ENCODE peak calls at places on chromosomes 1 and 21, in nine cellular contexts. One of them, this sample, is unnamed.

GRCh38 chr21:34885636-34886553 is 163.2 kb downstream of the RUNX1 start:
- DNase-seq in stimulated activated CD4-positive, alpha-beta T cell treated with anti-CD3 and anti-CD28 coated beads, Interleukin-1b, Interleukin-23, amount 100 ng/mL, for 4 hours: no peak
- DNase-seq in activated gamma-delta T cell: no peak
- DNase-seq in activated CD4-positive, alpha-beta T cell treated with anti-CD3 and anti-CD28 coated beads, Interleukin-2, amount 10 ng/mL, durations not matched to agents 7 days and 5 days: peak; percentile 21
- DNase-seq in sciatic nerve: no peak
- DNase-seq in T follicular helper cell: no peak
- DNase-seq in IMR-90: no peak
- DNase-seq in immature natural killer cell: peak; percentile 25
- DNase-seq in activated T-cell treated with anti-CD3 and anti-CD28 coated beads for 24 hours: no peak
- DNase-seq in this sample: no peak

GRCh38 chr1:234608720-234609527 is 1.1 kb downstream of the IRF2BP2 start:
- DNase-seq in stimulated activated CD4-positive, alpha-beta T cell treated with anti-CD3 and anti-CD28 coated beads, Interleukin-1b, Interleukin-23, amount 100 ng/mL, for 4 hours: peak; percentile 58
- DNase-seq in activated gamma-delta T cell: peak; percentile 70
- DNase-seq in activated CD4-positive, alpha-beta T cell treated with anti-CD3 and anti-CD28 coated beads, Interleukin-2, amount 10 ng/mL, durations not matched to agents 7 days and 5 days: peak; percentile 68
- DNase-seq in sciatic nerve: peak; percentile 72
- DNase-seq in T follicular helper cell: peak; percentile 67
- DNase-seq in IMR-90: no peak
- DNase-seq in immature natural killer cell: peak; percentile 74
- DNase-seq in activated T-cell treated with anti-CD3 and anti-CD28 coated beads for 24 hours: peak; percentile 61
- DNase-seq in this sample: peak; percentile 75

GRCh38 chr1:14314032-14314431 is 284.5 kb upstream of the KAZN start:
- DNase-seq in stimulated activated CD4-positive, alpha-beta T cell treated with anti-CD3 and anti-CD28 coated beads, Interleukin-1b, Interleukin-23, amount 100 ng/mL, for 4 hours: no peak
- DNase-seq in activated gamma-delta T cell: no peak
- DNase-seq in activated CD4-positive, alpha-beta T cell treated with anti-CD3 and anti-CD28 coated beads, Interleukin-2, amount 10 ng/mL, durations not matched to agents 7 days and 5 days: no peak
- DNase-seq in sciatic nerve: no peak
- DNase-seq in T follicular helper cell: no peak
- DNase-seq in IMR-90: no peak
- DNase-seq in immature natural killer cell: no peak
- DNase-seq in activated T-cell treated with anti-CD3 and anti-CD28 coated beads for 24 hours: no peak
- DNase-seq in this sample: no peak

GRCh38 chr1:89609339-89609725 is 23.6 kb upstream of the LRRC8C start:
- DNase-seq in stimulated activated CD4-positive, alpha-beta T cell treated with anti-CD3 and anti-CD28 coated beads, Interleukin-1b, Interleukin-23, amount 100 ng/mL, for 4 hours: no peak
- DNase-seq in activated gamma-delta T cell: no peak
- DNase-seq in activated CD4-positive, alpha-beta T cell treated with anti-CD3 and anti-CD28 coated beads, Interleukin-2, amount 10 ng/mL, durations not matched to agents 7 days and 5 days: no peak
- DNase-seq in sciatic nerve: no peak
- DNase-seq in T follicular helper cell: no peak
- DNase-seq in IMR-90: no peak
- DNase-seq in immature natural killer cell: no peak
- DNase-seq in activated T-cell treated with anti-CD3 and anti-CD28 coated beads for 24 hours: no peak
- DNase-seq in this sample: peak; percentile 35

GRCh38 chr1:1308756-1309524 is 543 bp downstream of the PUSL1 start:
- DNase-seq in stimulated activated CD4-positive, alpha-beta T cell treated with anti-CD3 and anti-CD28 coated beads, Interleukin-1b, Interleukin-23, amount 100 ng/mL, for 4 hours: peak; percentile 21
- DNase-seq in activated gamma-delta T cell: no peak
- DNase-seq in activated CD4-positive, alpha-beta T cell treated with anti-CD3 and anti-CD28 coated beads, Interleukin-2, amount 10 ng/mL, durations not matched to agents 7 days and 5 days: no peak
- DNase-seq in sciatic nerve: no peak
- DNase-seq in T follicular helper cell: no peak
- DNase-seq in IMR-90: no peak
- DNase-seq in immature natural killer cell: no peak
- DNase-seq in activated T-cell treated with anti-CD3 and anti-CD28 coated beads for 24 hours: no peak
- DNase-seq in this sample: no peak

GRCh38 chr1:37553598-37553926 is 531 bp downstream of the SNIP1 start:
- DNase-seq in stimulated activated CD4-positive, alpha-beta T cell treated with anti-CD3 and anti-CD28 coated beads, Interleukin-1b, Interleukin-23, amount 100 ng/mL, for 4 hours: no peak
- DNase-seq in activated gamma-delta T cell: no peak
- DNase-seq in activated CD4-positive, alpha-beta T cell treated with anti-CD3 and anti-CD28 coated beads, Interleukin-2, amount 10 ng/mL, durations not matched to agents 7 days and 5 days: no peak
- DNase-seq in sciatic nerve: no peak
- DNase-seq in T follicular helper cell: no peak
- DNase-seq in IMR-90: no peak
- DNase-seq in immature natural killer cell: no peak
- DNase-seq in activated T-cell treated with anti-CD3 and anti-CD28 coated beads for 24 hours: no peak
- DNase-seq in this sample: no peak

GRCh38 chr1:35565742-35566133 is 7.4 kb upstream of the TFAP2E start:
- DNase-seq in stimulated activated CD4-positive, alpha-beta T cell treated with anti-CD3 and anti-CD28 coated beads, Interleukin-1b, Interleukin-23, amount 100 ng/mL, for 4 hours: no peak
- DNase-seq in activated gamma-delta T cell: no peak
- DNase-seq in activated CD4-positive, alpha-beta T cell treated with anti-CD3 and anti-CD28 coated beads, Interleukin-2, amount 10 ng/mL, durations not matched to agents 7 days and 5 days: no peak
- DNase-seq in sciatic nerve: peak; percentile 33
- DNase-seq in T follicular helper cell: no peak
- DNase-seq in IMR-90: no peak
- DNase-seq in immature natural killer cell: no peak
- DNase-seq in activated T-cell treated with anti-CD3 and anti-CD28 coated beads for 24 hours: no peak
- DNase-seq in this sample: no peak

GRCh38 chr21:41346758-41347157 is 15.1 kb upstream of the MX2 start:
- DNase-seq in stimulated activated CD4-positive, alpha-beta T cell treated with anti-CD3 and anti-CD28 coated beads, Interleukin-1b, Interleukin-23, amount 100 ng/mL, for 4 hours: no peak
- DNase-seq in activated gamma-delta T cell: no peak
- DNase-seq in activated CD4-positive, alpha-beta T cell treated with anti-CD3 and anti-CD28 coated beads, Interleukin-2, amount 10 ng/mL, durations not matched to agents 7 days and 5 days: no peak
- DNase-seq in sciatic nerve: no peak
- DNase-seq in T follicular helper cell: no peak
- DNase-seq in IMR-90: no peak
- DNase-seq in immature natural killer cell: no peak
- DNase-seq in activated T-cell treated with anti-CD3 and anti-CD28 coated beads for 24 hours: no peak
- DNase-seq in this sample: no peak

GRCh38 chr1:201153474-201154388 is 543 bp downstream of the TMEM9 start:
- DNase-seq in stimulated activated CD4-positive, alpha-beta T cell treated with anti-CD3 and anti-CD28 coated beads, Interleukin-1b, Interleukin-23, amount 100 ng/mL, for 4 hours: peak; percentile 3
- DNase-seq in activated gamma-delta T cell: peak; percentile 60
- DNase-seq in activated CD4-positive, alpha-beta T cell treated with anti-CD3 and anti-CD28 coated beads, Interleukin-2, amount 10 ng/mL, durations not matched to agents 7 days and 5 days: no peak
- DNase-seq in sciatic nerve: no peak
- DNase-seq in T follicular helper cell: no peak
- DNase-seq in IMR-90: peak; percentile 18
- DNase-seq in immature natural killer cell: no peak
- DNase-seq in activated T-cell treated with anti-CD3 and anti-CD28 coated beads for 24 hours: no peak
- DNase-seq in this sample: no peak